ENCODE peak calls at places on chromosome 12, in four cellular contexts. E is HCT116, Y is K562, T is PC-3. A is an unnamed sample.

GRCh38 chr12:89231686-89232085 is 120.6 kb downstream of the DUSP6 start:
- DNase-seq in T (no peak), E (no peak), Y (peak; percentile 31), A (no peak)

GRCh38 chr12:27076930-27077329 is 5.4 kb downstream of the C12orf71 start:
- DNase-seq in Y (no peak), T (peak; percentile 97), E (no peak), A (peak; percentile 28)

GRCh38 chr12:67666605-67667004 is 18.1 kb downstream of the DYRK2 start:
- DNase-seq in Y (no peak), E (no peak), T (no peak), A (no peak)

GRCh38 chr12:117466677-117467362 is 105.4 kb upstream of the NOS1 start:
- DNase-seq in T (no peak), Y (no peak), E (no peak), A (no peak)

GRCh38 chr12:50187084-50187900 is 20.1 kb upstream of the CERS5 start:
- DNase-seq in T (no peak), Y (no peak), E (no peak), A (peak; percentile 76)

GRCh38 chr12:59067068-59067467 is 146.8 kb upstream of the LRIG3 start:
- DNase-seq in T (peak; percentile 20), E (no peak), Y (no peak), A (peak; percentile 62)

GRCh38 chr12:30613119-30613830 is 82.4 kb downstream of the IPO8 start:
- DNase-seq in T (no peak), Y (no peak), E (no peak), A (peak; percentile 21)

GRCh38 chr12:10154145-10154496 is 17.8 kb downstream of the OLR1 start:
- DNase-seq in Y (no peak), T (no peak), E (no peak), A (no peak)

GRCh38 chr12:113325938-113326337 is 9.0 kb downstream of the SLC8B1 start:
- DNase-seq in Y (no peak), E (no peak), T (no peak), A (no peak)

GRCh38 chr12:13817131-13817530 is 164.3 kb downstream of the GRIN2B start:
- DNase-seq in T (no peak), Y (no peak), E (no peak), A (no peak)

GRCh38 chr12:88600272-88600671 is 20.0 kb upstream of the KITLG start:
- DNase-seq in E (no peak), T (peak; percentile 78), Y (no peak), A (no peak)

GRCh38 chr12:24909667-24910066 is 39.2 kb downstream of the BCAT1 start:
- DNase-seq in T (no peak), Y (peak; percentile 24), E (no peak), A (no peak)

GRCh38 chr12:42641231-42641630 is 51.7 kb upstream of the PRICKLE1 start:
- DNase-seq in Y (no peak), E (no peak), T (no peak), A (no peak)

GRCh38 chr12:119340604-119341003 is 6.1 kb downstream of the CCDC60 start:
- DNase-seq in T (no peak), E (no peak), Y (peak; percentile 22), A (no peak)

GRCh38 chr12:80257920-80258319 is 158.6 kb downstream of the OTOGL start:
- DNase-seq in Y (no peak), E (no peak), T (no peak), A (no peak)

GRCh38 chr12:56836317-56836716 is 73.2 kb downstream of the HSD17B6 start:
- DNase-seq in E (no peak), T (peak; percentile 28), Y (no peak), A (peak; percentile 27)

GRCh38 chr12:45355750-45356149 is 139.9 kb downstream of the ANO6 start:
- DNase-seq in E (no peak), Y (peak; percentile 45), T (peak; percentile 24), A (no peak)

GRCh38 chr12:91327136-91327535 is 144.5 kb upstream of the DCN start:
- DNase-seq in Y (no peak), T (no peak), E (no peak), A (no peak)

GRCh38 chr12:132615579-132616066 is 3.0 kb upstream of the P2RX2 start:
- DNase-seq in Y (no peak), E (no peak), T (no peak), A (no peak)

GRCh38 chr12:724194-724855 is 28.1 kb upstream of the WNK1 start:
- DNase-seq in T (peak; percentile 58), Y (peak; percentile 36), E (peak; percentile 27), A (no peak)

GRCh38 chr12:2286051-2286450 is 233.3 kb downstream of the CACNA1C start:
- DNase-seq in Y (no peak), E (no peak), T (no peak), A (no peak)

GRCh38 chr12:93229494-93230310 is 148.0 kb upstream of the NUDT4 start:
- DNase-seq in Y (peak; percentile 71), T (peak; percentile 94), E (peak; percentile 84), A (no peak)

GRCh38 chr12:106584104-106585064 is 1.6 kb downstream of the RFX4 start:
- DNase-seq in T (no peak), Y (no peak), E (no peak), A (no peak)

GRCh38 chr12:106582661-106583577 is at the start of gene RFX4:
- DNase-seq in T (no peak), E (no peak), Y (no peak), A (no peak)

GRCh38 chr12:106585237-106585834 is 2.5 kb downstream of the RFX4 start:
- DNase-seq in T (no peak), Y (no peak), E (no peak), A (no peak)

GRCh38 chr12:106582264-106582591 is 576 bp upstream of the RFX4 start:
- DNase-seq in Y (no peak), E (no peak), T (no peak), A (no peak)

GRCh38 chr12:106583578-106584103 is 837 bp downstream of the RFX4 start:
- DNase-seq in E (no peak), T (no peak), Y (no peak), A (no peak)
- H3K4me3 ChIP-seq in E (no peak overlapping the region), T (no peak overlapping the region), Y (no peak overlapping the region), A (no peak overlapping the region)

DNA sequence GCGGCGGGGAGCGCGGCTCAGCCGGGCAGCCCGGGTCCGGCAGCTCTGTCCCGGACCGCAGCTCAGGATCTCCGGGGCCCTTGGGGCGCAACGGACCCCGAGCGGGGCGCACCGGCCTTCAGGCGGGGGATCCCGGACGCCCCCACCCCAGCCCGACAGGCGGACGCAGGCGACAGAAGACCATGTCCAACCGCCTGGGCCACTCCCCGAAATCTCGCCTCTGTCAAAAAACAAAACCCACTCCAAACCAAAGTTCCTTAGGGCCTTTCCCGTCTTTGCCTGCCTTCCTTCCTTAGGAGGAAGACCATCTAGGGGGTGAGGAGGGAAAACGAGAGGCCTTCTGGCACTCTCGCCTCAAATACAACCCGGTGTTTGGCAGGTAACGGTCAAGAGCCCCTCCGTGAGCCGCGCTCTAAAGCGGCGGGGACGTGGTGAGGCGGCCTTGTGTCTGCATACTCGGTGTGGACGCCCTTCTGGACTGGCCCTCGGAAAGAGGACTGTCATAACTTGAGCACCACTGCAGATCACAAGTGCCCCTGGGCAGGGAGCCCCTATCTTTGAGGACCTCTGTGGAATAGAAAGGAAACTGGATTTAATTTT is 611 bp downstream of the HCFC2 start:
- DNase-seq in E (no peak), T (peak; percentile 18), Y (peak; percentile 48), A (peak; percentile 22)
- H3K27ac ChIP-seq in E (peak overlapping the region; percentile 53), T (no peak overlapping the region), Y (no peak overlapping the region), A (peak overlapping the region; percentile 61)

DNA sequence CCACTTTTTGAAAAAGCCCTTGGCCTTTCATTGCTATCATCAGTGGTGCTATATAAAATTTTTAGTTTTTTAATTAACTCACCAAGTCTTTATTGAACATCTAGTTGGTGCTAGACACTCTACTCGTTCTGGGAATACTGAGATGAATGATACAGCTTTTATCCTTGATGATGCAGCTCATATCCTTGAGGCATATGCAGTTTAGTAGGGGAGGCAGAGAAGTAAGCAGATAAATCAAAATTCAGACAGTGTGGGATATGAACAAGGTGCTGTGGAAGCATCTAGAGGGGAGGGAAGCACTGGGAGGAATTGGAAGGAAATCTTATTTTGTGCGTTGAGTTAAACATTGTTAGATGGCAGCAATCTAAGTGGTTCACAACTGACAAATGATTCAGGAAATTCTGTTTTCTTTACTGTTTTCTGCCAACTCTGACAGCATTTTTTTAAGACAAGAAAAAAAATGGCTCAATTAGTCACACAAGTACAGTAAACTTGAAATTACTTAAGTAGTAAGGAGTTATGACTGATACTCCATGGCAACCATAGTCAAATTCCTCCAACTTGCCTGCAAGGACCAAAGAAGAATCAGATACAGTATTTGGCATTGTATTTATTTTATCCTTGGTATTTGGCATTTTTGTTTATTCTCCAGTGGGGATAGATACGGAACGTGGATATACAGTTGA is 119.2 kb downstream of the TMTC2 start:
- DNase-seq in E (no peak), Y (no peak), T (peak; percentile 14), A (no peak)
- H3K4me1 ChIP-seq in E (no peaks in the 10 kb centered on the region), Y (no peaks in the 10 kb centered on the region), T (no peaks in the 10 kb centered on the region), A (no peaks in the 10 kb centered on the region)

GRCh38 chr12:111355181-111355925 is 13.5 kb downstream of the PHETA1 start:
- DNase-seq in E (no peak), Y (no peak), T (no peak), A (peak; percentile 48)
- H3K4me3 ChIP-seq in E (no peak overlapping the region), Y (no peak overlapping the region), T (no peak overlapping the region), A (no peak overlapping the region)

GRCh38 chr12:69468237-69469026 is 1.8 kb upstream of the FRS2 start:
- DNase-seq in Y (peak; percentile 20), T (no peak), E (no peak), A (no peak)
- H3K27ac ChIP-seq in Y (no peak overlapping the region), T (no peak overlapping the region), E (no peak overlapping the region), A (no peak overlapping the region)